ENCODE peak calls at places on chromosomes 13 and 19, in four cellular contexts. Q is H7, U is AG09319, L is bronchial epithelial cell. Y is an unnamed sample.

GRCh38 chr19:44512326-44513298 is 12.3 kb upstream of the ZNF180 start:
- DNase-seq in L (peak), Q (peak), U (peak), Y (no peak)

GRCh38 chr19:18869781-18870530 is 26.0 kb downstream of the CERS1 start:
- DNase-seq in L (no peak), Q (peak), U (no peak), Y (no peak)

GRCh38 chr19:14118165-14119051 is 846 bp upstream of the PRKACA start:
- DNase-seq in Q (no peak), U (peak), L (peak), Y (peak)

GRCh38 chr19:29014857-29015436 is 198.0 kb downstream of the UQCRFS1 start:
- DNase-seq in U (no peak), L (no peak), Q (no peak), Y (peak)

GRCh38 chr19:45863840-45864628 is at the start of gene FOXA3:
- DNase-seq in L (no peak), U (no peak), Q (peak), Y (peak)

GRCh38 chr13:93217701-93218100 is 8.9 kb upstream of the GPC6 start:
- DNase-seq in U (no peak), Q (no peak), L (peak), Y (peak)

GRCh38 chr13:59086147-59086546 is 1077.6 kb downstream of the DIAPH3 start:
- DNase-seq in Q (no peak), U (no peak), L (peak), Y (no peak)

GRCh38 chr13:51125495-51126226 is 14.6 kb upstream of the C13orf42 start:
- DNase-seq in Q (peak), L (peak), U (peak), Y (peak)

GRCh38 chr19:2253106-2254051 is 2.8 kb downstream of the JSRP1 start:
- DNase-seq in U (no peak), L (no peak), Q (peak), Y (peak)

GRCh38 chr19:43599635-43600295 is 3.4 kb downstream of the ZNF576 start:
- DNase-seq in Q (no peak), U (no peak), L (no peak), Y (peak)

Y was measured in osteoblast.